ENCODE peak calls at places on chromosomes 4 and X, in ten cellular contexts. One of them, this sample, is unnamed.
A peak's percentile ranks its signal among the peaks of the same experiment; 100 is the strongest.

GRCh38 chr4:137393043-137393442 is 139.3 kb downstream of the PCDH18 start:
- DNase-seq in Ammon's horn: peak; percentile 6
- DNase-seq in caudate nucleus: no peak
- DNase-seq in D341Med: peak; percentile 38
- DNase-seq in tibial nerve: peak; percentile 34
- DNase-seq in transverse colon: no peak
- DNase-seq in WTC11: no peak
- DNase-seq in progenitor cell of endocrine pancreas: no peak
- DNase-seq in adipocyte: peak; percentile 83
- DNase-seq in Calu3: no peak
- DNase-seq in this sample: no peak

GRCh38 chr4:76212851-76213414 is 691 bp downstream of the SCARB2 start:
- DNase-seq in Calu3: no peak
- DNase-seq in WTC11: no peak
- DNase-seq in progenitor cell of endocrine pancreas: no peak
- DNase-seq in adipocyte: peak; percentile 57
- DNase-seq in Ammon's horn: peak; percentile 69
- DNase-seq in caudate nucleus: peak; percentile 61
- DNase-seq in transverse colon: peak; percentile 52
- DNase-seq in tibial nerve: no peak
- DNase-seq in D341Med: no peak
- DNase-seq in this sample: peak; percentile 67

GRCh38 chr4:73161527-73162185 is 92.1 kb upstream of the COX18 start:
- DNase-seq in transverse colon: no peak
- DNase-seq in Ammon's horn: no peak
- DNase-seq in Calu3: no peak
- DNase-seq in adipocyte: no peak
- DNase-seq in tibial nerve: no peak
- DNase-seq in WTC11: no peak
- DNase-seq in caudate nucleus: no peak
- DNase-seq in D341Med: no peak
- DNase-seq in progenitor cell of endocrine pancreas: no peak
- DNase-seq in this sample: peak; percentile 51

GRCh38 chr4:160021870-160022269 is 919.0 kb downstream of the RAPGEF2 start:
- DNase-seq in progenitor cell of endocrine pancreas: no peak
- DNase-seq in Calu3: no peak
- DNase-seq in transverse colon: no peak
- DNase-seq in WTC11: no peak
- DNase-seq in D341Med: no peak
- DNase-seq in adipocyte: no peak
- DNase-seq in caudate nucleus: no peak
- DNase-seq in tibial nerve: no peak
- DNase-seq in Ammon's horn: no peak
- DNase-seq in this sample: no peak

GRCh38 chr4:13654158-13654797 is 26.8 kb upstream of the BOD1L1 start:
- DNase-seq in adipocyte: peak; percentile 93
- DNase-seq in D341Med: peak; percentile 89
- DNase-seq in caudate nucleus: peak; percentile 87
- DNase-seq in WTC11: peak; percentile 87
- DNase-seq in Calu3: peak; percentile 82
- DNase-seq in tibial nerve: peak; percentile 83
- DNase-seq in progenitor cell of endocrine pancreas: peak; percentile 81
- DNase-seq in Ammon's horn: peak; percentile 92
- DNase-seq in transverse colon: peak; percentile 82
- DNase-seq in this sample: peak; percentile 91

GRCh38 chrX:68897546-68897945 is 68.7 kb downstream of the EFNB1 start:
- DNase-seq in adipocyte: no peak
- DNase-seq in WTC11: no peak
- DNase-seq in transverse colon: no peak
- DNase-seq in tibial nerve: no peak
- DNase-seq in Calu3: no peak
- DNase-seq in D341Med: no peak
- DNase-seq in progenitor cell of endocrine pancreas: no peak
- DNase-seq in Ammon's horn: no peak
- DNase-seq in caudate nucleus: no peak
- DNase-seq in this sample: no peak

GRCh38 chr4:8238515-8239053 is 31.0 kb upstream of the HTRA3 start:
- DNase-seq in tibial nerve: no peak
- DNase-seq in adipocyte: no peak
- DNase-seq in Ammon's horn: no peak
- DNase-seq in transverse colon: peak; percentile 21
- DNase-seq in WTC11: peak; percentile 72
- DNase-seq in D341Med: no peak
- DNase-seq in Calu3: peak; percentile 33
- DNase-seq in progenitor cell of endocrine pancreas: peak; percentile 44
- DNase-seq in caudate nucleus: no peak
- DNase-seq in this sample: peak; percentile 67

GRCh38 chrX:2484721-2485459 is 15.9 kb downstream of the DHRSX start:
- DNase-seq in Calu3: no peak
- DNase-seq in D341Med: no peak
- DNase-seq in Ammon's horn: peak; percentile 43
- DNase-seq in adipocyte: peak; percentile 38
- DNase-seq in progenitor cell of endocrine pancreas: no peak
- DNase-seq in tibial nerve: peak; percentile 32
- DNase-seq in transverse colon: no peak
- DNase-seq in caudate nucleus: no peak
- DNase-seq in WTC11: peak; percentile 40
- DNase-seq in this sample: peak; percentile 49

GRCh38 chr4:41939016-41939623 is 3.9 kb downstream of the TMEM33 start:
- DNase-seq in Calu3: no peak
- DNase-seq in WTC11: no peak
- DNase-seq in adipocyte: peak; percentile 28
- DNase-seq in Ammon's horn: no peak
- DNase-seq in tibial nerve: no peak
- DNase-seq in D341Med: peak; percentile 58
- DNase-seq in transverse colon: no peak
- DNase-seq in caudate nucleus: no peak
- DNase-seq in progenitor cell of endocrine pancreas: no peak
- DNase-seq in this sample: no peak

GRCh38 chrX:22389544-22390243 is 117.0 kb downstream of the CBLL2 start:
- DNase-seq in tibial nerve: no peak
- DNase-seq in progenitor cell of endocrine pancreas: no peak
- DNase-seq in WTC11: no peak
- DNase-seq in Ammon's horn: no peak
- DNase-seq in adipocyte: peak; percentile 60
- DNase-seq in D341Med: no peak
- DNase-seq in caudate nucleus: no peak
- DNase-seq in Calu3: no peak
- DNase-seq in transverse colon: no peak
- DNase-seq in this sample: no peak

GRCh38 chrX:78029663-78030062 is 60.2 kb upstream of the PGAM4 start:
- DNase-seq in Ammon's horn: peak; percentile 50
- DNase-seq in transverse colon: peak; percentile 21
- DNase-seq in D341Med: peak; percentile 57
- DNase-seq in progenitor cell of endocrine pancreas: no peak
- DNase-seq in WTC11: peak; percentile 20
- DNase-seq in caudate nucleus: peak; percentile 4
- DNase-seq in tibial nerve: peak; percentile 5
- DNase-seq in Calu3: peak; percentile 47
- DNase-seq in adipocyte: peak; percentile 64
- DNase-seq in this sample: no peak

GRCh38 chr4:14831447-14831846 is 170.8 kb upstream of the CPEB2 start:
- DNase-seq in WTC11: no peak
- DNase-seq in tibial nerve: no peak
- DNase-seq in adipocyte: no peak
- DNase-seq in caudate nucleus: no peak
- DNase-seq in Calu3: peak; percentile 4
- DNase-seq in D341Med: no peak
- DNase-seq in transverse colon: no peak
- DNase-seq in progenitor cell of endocrine pancreas: no peak
- DNase-seq in Ammon's horn: no peak
- DNase-seq in this sample: no peak

This sample was measured in posterior cingulate gyrus.